ENCODE peak calls at places on chromosomes 13 and 19, in five cellular contexts. K is OCI-M1, U is upper lobe of right lung, T is endothelial cell, M is fibroblast of gingiva. A is an unnamed sample.

GRCh38 chr19:6047741-6048231 is 62.5 kb downstream of the RFX2 start:
- DNase-seq in T (peak; percentile 67), M (peak; percentile 47), K (peak; percentile 57), U (no peak), A (no peak)

GRCh38 chr19:5707576-5708575 is 12.1 kb downstream of the LONP1 start:
- DNase-seq in T (no peak), U (no peak), M (no peak), K (no peak), A (no peak)

GRCh38 chr13:108780706-108781105 is 151.3 kb downstream of the MYO16 start:
- DNase-seq in K (no peak), T (no peak), U (no peak), M (no peak), A (no peak)

GRCh38 chr13:75214846-75215245 is 267.1 kb downstream of the TBC1D4 start:
- DNase-seq in K (no peak), U (no peak), T (no peak), M (no peak), A (no peak)

GRCh38 chr13:33690321-33690720 is 127.6 kb upstream of the RFC3 start:
- DNase-seq in K (no peak), M (no peak), U (no peak), T (no peak), A (no peak)

GRCh38 chr13:29674532-29674931 is 79.0 kb upstream of the SLC7A1 start:
- DNase-seq in U (no peak), M (no peak), K (no peak), T (no peak), A (no peak)

GRCh38 chr19:58477130-58477529 is 978 bp downstream of the ZNF446 start:
- DNase-seq in U (no peak), K (no peak), T (no peak), M (no peak), A (no peak)

GRCh38 chr13:77544365-77544764 is 8.9 kb downstream of the SCEL start:
- DNase-seq in U (no peak), M (peak; percentile 12), K (no peak), T (no peak), A (no peak)

GRCh38 chr19:3710265-3710812 is 2.2 kb downstream of the TJP3 start:
- DNase-seq in T (no peak), M (no peak), K (peak; percentile 76), U (peak; percentile 95), A (no peak)

GRCh38 chr19:55530996-55531395 is 5.9 kb downstream of the SBK2 start:
- DNase-seq in U (no peak), M (no peak), K (no peak), T (no peak), A (no peak)

A was measured in NCI-H187 treated with DMSO at 0.1 percent for 48 hours.